ENCODE peak calls at places on chromosomes 13 and 19, in six cellular contexts. One of them, this sample, is unnamed.

GRCh38 chr13:113329656-113330312 is 32.7 kb downstream of the LAMP1 start:
- DNase-seq in GM12878: no peak
- DNase-seq in H1: no peak
- DNase-seq in HepG2: no peak
- DNase-seq in K562: no peak
- DNase-seq in NT2/D1: no peak
- DNase-seq in this sample: no peak

GRCh38 chr19:43723588-43723987 is 7.7 kb downstream of the IRGC start:
- DNase-seq in GM12878: no peak
- DNase-seq in H1: no peak
- DNase-seq in HepG2: no peak
- DNase-seq in K562: no peak
- DNase-seq in NT2/D1: no peak
- DNase-seq in this sample: peak

GRCh38 chr19:5434970-5435641 is 20.1 kb upstream of the ZNRF4 start:
- DNase-seq in GM12878: no peak
- DNase-seq in H1: no peak
- DNase-seq in HepG2: peak
- DNase-seq in K562: peak
- DNase-seq in NT2/D1: no peak
- DNase-seq in this sample: peak

GRCh38 chr19:7497292-7497691 is 8.5 kb upstream of the PEX11G start:
- DNase-seq in GM12878: no peak
- DNase-seq in H1: no peak
- DNase-seq in HepG2: no peak
- DNase-seq in K562: peak
- DNase-seq in NT2/D1: no peak
- DNase-seq in this sample: no peak

GRCh38 chr19:53883231-53883661 is 1.2 kb downstream of the PRKCG start:
- DNase-seq in GM12878: no peak
- DNase-seq in H1: peak
- DNase-seq in HepG2: no peak
- DNase-seq in K562: peak
- DNase-seq in NT2/D1: no peak
- DNase-seq in this sample: no peak

GRCh38 chr13:39765801-39766463 is 110.5 kb downstream of the COG6 start:
- DNase-seq in GM12878: no peak
- DNase-seq in H1: no peak
- DNase-seq in HepG2: no peak
- DNase-seq in K562: no peak
- DNase-seq in NT2/D1: no peak
- DNase-seq in this sample: no peak

GRCh38 chr19:16447015-16447384 is 24.8 kb downstream of the EPS15L1 start:
- DNase-seq in GM12878: peak
- DNase-seq in H1: no peak
- DNase-seq in HepG2: peak
- DNase-seq in K562: peak
- DNase-seq in NT2/D1: no peak
- DNase-seq in this sample: no peak

GRCh38 chr19:4304509-4305252 is at the start of gene FSD1:
- DNase-seq in GM12878: no peak
- DNase-seq in H1: peak
- DNase-seq in HepG2: no peak
- DNase-seq in K562: peak
- DNase-seq in NT2/D1: no peak
- DNase-seq in this sample: no peak

GRCh38 chr13:32309812-32310706 is 5.1 kb downstream of the ZAR1L start:
- DNase-seq in GM12878: no peak
- DNase-seq in H1: peak
- DNase-seq in HepG2: peak
- DNase-seq in K562: peak
- DNase-seq in NT2/D1: no peak
- DNase-seq in this sample: peak

GRCh38 chr19:821976-822773 is 420 bp upstream of the PLPPR3 start:
- DNase-seq in GM12878: no peak
- DNase-seq in H1: peak
- DNase-seq in HepG2: no peak
- DNase-seq in K562: peak
- DNase-seq in NT2/D1: no peak
- DNase-seq in this sample: no peak

GRCh38 chr19:29687897-29688728 is 22.9 kb downstream of the PLEKHF1 start:
- DNase-seq in GM12878: no peak
- DNase-seq in H1: no peak
- DNase-seq in HepG2: no peak
- DNase-seq in K562: no peak
- DNase-seq in NT2/D1: no peak
- DNase-seq in this sample: no peak
- TF ChIP-seq ZNF274 in GM12878: no peak
- TF ChIP-seq ZNF274 in H1: no peak
- TF ChIP-seq ZNF274 in HepG2: no peak
- TF ChIP-seq ZNF274 in K562: no peak
- TF ChIP-seq ZNF274 in NT2/D1: no peak
- TF ChIP-seq ZNF274 in this sample: no peak

DNA sequence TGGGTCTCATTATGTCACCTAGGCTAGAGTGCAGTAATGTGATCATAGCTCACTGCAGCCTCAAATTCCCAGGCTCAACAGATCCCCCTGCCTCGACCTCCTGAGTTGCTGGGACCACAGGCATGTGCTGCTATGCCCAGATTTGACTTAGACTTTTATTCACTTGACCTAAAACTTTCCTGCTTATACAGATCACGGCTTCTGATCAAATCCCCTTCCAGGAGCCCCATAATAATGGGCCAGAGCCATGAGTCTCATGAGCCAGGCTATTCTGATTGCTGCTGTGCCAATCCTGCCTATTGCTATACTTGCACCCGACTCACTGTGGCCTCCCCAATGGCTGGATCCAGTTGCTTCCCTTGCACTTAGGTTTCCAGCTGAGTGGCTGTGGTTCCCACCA is 42.0 kb downstream of the C1QTNF9 start:
- DNase-seq in GM12878: no peak
- DNase-seq in H1: no peak
- DNase-seq in HepG2: no peak
- DNase-seq in K562: no peak
- DNase-seq in NT2/D1: no peak
- DNase-seq in this sample: no peak
- TF ChIP-seq ZNF274 in GM12878: no peak
- TF ChIP-seq ZNF274 in H1: no peak
- TF ChIP-seq ZNF274 in HepG2: no peak
- TF ChIP-seq ZNF274 in K562: no peak
- TF ChIP-seq ZNF274 in NT2/D1: no peak
- TF ChIP-seq ZNF274 in this sample: no peak

DNA sequence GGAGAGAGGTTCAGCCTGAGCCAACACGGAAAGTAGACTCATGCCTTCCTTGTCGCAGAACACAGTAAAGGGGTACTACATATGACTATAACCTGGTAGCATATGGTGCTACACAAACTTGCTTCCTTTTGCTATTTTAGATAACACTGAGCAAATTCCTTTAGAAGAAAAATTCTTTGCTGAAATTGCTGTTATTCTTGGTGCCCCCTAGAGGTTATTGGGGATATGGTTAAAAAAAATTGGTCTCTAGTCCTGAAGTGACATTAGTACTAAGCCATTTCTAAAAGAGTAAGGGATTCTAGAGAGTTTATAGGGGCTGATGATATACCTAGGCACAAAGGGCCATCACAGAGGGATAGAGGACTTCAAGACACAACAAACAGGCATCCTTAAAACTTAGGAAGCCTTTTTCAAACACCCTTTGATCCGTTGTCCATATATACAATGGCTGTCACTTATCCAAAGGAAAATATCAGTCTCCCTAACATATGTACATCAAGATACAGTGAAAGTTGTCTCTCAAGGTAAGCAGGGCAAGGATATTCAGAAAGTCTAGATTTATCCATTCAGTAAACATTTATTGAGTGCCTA is 13.9 kb upstream of the HS6ST3 start:
- DNase-seq in GM12878: no peak
- DNase-seq in H1: no peak
- DNase-seq in HepG2: peak
- DNase-seq in K562: no peak
- DNase-seq in NT2/D1: no peak
- DNase-seq in this sample: no peak
- TF ChIP-seq ZNF274 in GM12878: no peak
- TF ChIP-seq ZNF274 in H1: no peak
- TF ChIP-seq ZNF274 in HepG2: no peak
- TF ChIP-seq ZNF274 in K562: no peak
- TF ChIP-seq ZNF274 in NT2/D1: no peak
- TF ChIP-seq ZNF274 in this sample: no peak

GRCh38 chr13:76764429-76764828 is 121.8 kb downstream of the KCTD12 start:
- DNase-seq in GM12878: no peak
- DNase-seq in H1: no peak
- DNase-seq in HepG2: no peak
- DNase-seq in K562: no peak
- DNase-seq in NT2/D1: no peak
- DNase-seq in this sample: no peak
- TF ChIP-seq ZNF274 in GM12878: no peak
- TF ChIP-seq ZNF274 in H1: no peak
- TF ChIP-seq ZNF274 in HepG2: no peak
- TF ChIP-seq ZNF274 in K562: no peak
- TF ChIP-seq ZNF274 in NT2/D1: no peak
- TF ChIP-seq ZNF274 in this sample: no peak

This sample was measured in HCT116.